ENCODE peak calls at places on chromosomes 4 and X, in ten cellular contexts. U is tibial artery; V is fibroblast of mammary gland; O is T-helper 9 cell; S is aorta; Z is foreskin melanocyte; N is activated CD8-positive, alpha-beta memory T cell treated with anti-CD3 and anti-CD28 coated beads, Interleukin-2, amount 50 U/mL, for 48 hours; P is stimulated activated CD4-positive, alpha-beta T cell treated with anti-CD3 and anti-CD28 coated beads, Interleukin-1b, Interleukin-23, amount 100 ng/mL, for 4 hours; R is GM20000; H is A549. K is an unnamed sample.

GRCh38 chr4:146442801-146443200 is 78.9 kb downstream of the SLC10A7 start:
- DNase-seq in V (peak; percentile 70), U (no peak), P (no peak), N (no peak), H (no peak), O (no peak), R (no peak), Z (no peak), S (no peak), K (no peak)

GRCh38 chr4:7291372-7292135 is 99.2 kb downstream of the SORCS2 start:
- DNase-seq in O (no peak), U (peak; percentile 35), R (no peak), N (no peak), H (no peak), S (peak; percentile 91), V (no peak), P (no peak), Z (peak; percentile 79), K (no peak)

GRCh38 chr4:88938138-88938537 is 118.8 kb downstream of the FAM13A start:
- DNase-seq in Z (peak; percentile 52), V (peak; percentile 96), P (no peak), U (no peak), S (no peak), N (no peak), R (no peak), H (peak; percentile 24), O (no peak), K (no peak)

GRCh38 chr4:108113229-108113628 is 55.5 kb downstream of the LEF1 start:
- DNase-seq in R (no peak), H (no peak), N (peak; percentile 61), S (no peak), P (peak; percentile 27), V (peak; percentile 5), O (peak; percentile 14), U (no peak), Z (no peak), K (no peak)

GRCh38 chr4:157996598-157996997 is 176.2 kb downstream of the GASK1B start:
- DNase-seq in O (no peak), Z (no peak), V (no peak), U (no peak), P (no peak), S (no peak), N (no peak), R (no peak), H (no peak), K (no peak)

GRCh38 chr4:26069218-26069617 is 155.2 kb downstream of the SMIM20 start:
- DNase-seq in Z (no peak), H (peak; percentile 9), S (no peak), O (no peak), V (peak; percentile 55), U (no peak), N (no peak), P (no peak), R (peak; percentile 54), K (peak; percentile 50)

GRCh38 chr4:86810867-86811266 is 38.3 kb downstream of the SLC10A6 start:
- DNase-seq in V (no peak), P (no peak), O (no peak), U (no peak), S (no peak), R (no peak), H (no peak), N (no peak), Z (no peak), K (no peak)

GRCh38 chr4:1872918-1873269 is 1.7 kb downstream of the NSD2 start:
- DNase-seq in O (no peak), V (peak; percentile 81), Z (peak; percentile 30), P (no peak), N (no peak), U (no peak), S (no peak), H (no peak), R (peak; percentile 62), K (peak; percentile 59)

GRCh38 chr4:47061435-47061834 is 30.1 kb downstream of the GABRB1 start:
- DNase-seq in U (no peak), V (peak; percentile 24), R (no peak), Z (no peak), O (no peak), H (no peak), P (no peak), N (no peak), S (no peak), K (no peak)

GRCh38 chrX:20363003-20363674 is 96.4 kb upstream of the RPS6KA3 start:
- DNase-seq in O (no peak), R (no peak), H (no peak), N (no peak), P (no peak), S (no peak), U (no peak), V (peak; percentile 31), Z (no peak), K (no peak)